ENCODE peak calls at places on chromosomes 6 and 20, in four cellular contexts. V is activated CD4-positive, alpha-beta memory T cell treated with anti-CD3 and anti-CD28 coated beads for 36 hours; D is cardiac fibroblast; L is Caki2. P is an unnamed sample.

GRCh38 chr6:39298061-39298460 is 16.2 kb downstream of the KCNK17 start:
- DNase-seq in V (no peak), D (no peak), L (no peak), P (no peak)

GRCh38 chr20:13220194-13220856 is 749 bp upstream of the ISM1 start:
- DNase-seq in V (peak), D (peak), L (peak), P (peak)

GRCh38 chr6:131937703-131938631 is 13.2 kb downstream of the CCN2 start:
- DNase-seq in V (no peak), D (peak), L (no peak), P (no peak)

GRCh38 chr6:79672631-79673065 is 41.5 kb downstream of the SH3BGRL2 start:
- DNase-seq in V (no peak), D (peak), L (peak), P (no peak)

GRCh38 chr6:92756912-92757311 is 662.4 kb downstream of the EPHA7 start:
- DNase-seq in V (no peak), D (peak), L (no peak), P (no peak)

GRCh38 chr6:42745083-42745637 is 743 bp downstream of the TBCC start:
- DNase-seq in V (peak), D (peak), L (peak), P (no peak)

GRCh38 chr20:23671479-23671878 is 17.4 kb downstream of the CST4 start:
- DNase-seq in V (no peak), D (no peak), L (no peak), P (no peak)

GRCh38 chr6:80142586-80142985 is 36.1 kb downstream of the BCKDHB start:
- DNase-seq in V (no peak), D (no peak), L (no peak), P (no peak)

GRCh38 chr6:156109713-156110112 is 654.1 kb upstream of the NOX3 start:
- DNase-seq in V (no peak), D (no peak), L (no peak), P (no peak)

GRCh38 chr6:138318741-138319375 is 58.8 kb upstream of the SMIM28 start:
- DNase-seq in V (no peak), D (no peak), L (no peak), P (no peak)

GRCh38 chr6:108764580-108764950 is 83.7 kb upstream of the ARMC2 start:
- DNase-seq in V (no peak), D (no peak), L (no peak), P (no peak)